ENCODE peak calls at places on chromosomes 13 and 19, in six cellular contexts. I is GM12878, H is heart right ventricle, V is SK-N-SH, E is Peyer's patch, D is esophagus squamous epithelium. N is an unnamed sample.

GRCh38 chr13:45206340-45206739 is 5.5 kb upstream of the KCTD4 start:
- DNase-seq in D (no peak), I (peak; percentile 21), V (no peak), H (no peak), E (no peak), N (peak; percentile 84)

GRCh38 chr19:54551950-54552912 is 21.4 kb upstream of the LILRA2 start:
- DNase-seq in H (peak; percentile 34), E (no peak), D (no peak), V (no peak), I (peak; percentile 40), N (no peak)

GRCh38 chr13:101965096-101965495 is 436.8 kb downstream of the FGF14 start:
- DNase-seq in H (no peak), E (no peak), V (no peak), D (no peak), I (no peak), N (no peak)

GRCh38 chr13:60620611-60621395 is 223.8 kb downstream of the TDRD3 start:
- DNase-seq in E (no peak), V (no peak), I (no peak), D (no peak), H (no peak), N (no peak)

GRCh38 chr13:92175330-92175729 is 776.9 kb downstream of the GPC5 start:
- DNase-seq in D (no peak), V (peak; percentile 62), E (no peak), I (no peak), H (no peak), N (no peak)

GRCh38 chr13:87344176-87344575 is 327.0 kb upstream of the SLITRK5 start:
- DNase-seq in D (no peak), I (no peak), H (no peak), E (no peak), V (no peak), N (no peak)

GRCh38 chr13:59182241-59182640 is 981.5 kb downstream of the DIAPH3 start:
- DNase-seq in D (no peak), I (no peak), H (no peak), E (no peak), V (no peak), N (no peak)

GRCh38 chr19:15640294-15640903 is at the start of gene CYP4F3:
- DNase-seq in V (peak; percentile 24), H (peak; percentile 63), E (peak; percentile 98), I (no peak), D (no peak), N (no peak)

GRCh38 chr13:110274687-110275086 is 32.3 kb downstream of the COL4A1 start:
- DNase-seq in E (no peak), V (no peak), H (no peak), D (no peak), I (no peak), N (no peak)

GRCh38 chr19:2743099-2743498 is 3.3 kb upstream of the SLC39A3 start:
- DNase-seq in V (no peak), H (no peak), I (no peak), E (no peak), D (no peak), N (no peak)

GRCh38 chr19:16309653-16310052 is 15.0 kb upstream of the KLF2 start:
- DNase-seq in D (no peak), V (no peak), E (no peak), H (no peak), I (no peak), N (no peak)

GRCh38 chr19:9178901-9179300 is at the start of gene OR7D2:
- DNase-seq in I (no peak), E (no peak), V (no peak), H (no peak), D (no peak), N (no peak)

GRCh38 chr13:37656247-37656940 is 57.8 kb upstream of the POSTN start:
- DNase-seq in E (no peak), I (no peak), H (no peak), D (no peak), V (no peak), N (peak; percentile 96)

GRCh38 chr13:39656325-39656677 is 839 bp downstream of the COG6 start:
- DNase-seq in V (no peak), H (no peak), D (no peak), I (no peak), E (no peak), N (no peak)

GRCh38 chr13:51255556-51255955 is 33.4 kb downstream of the FAM124A start:
- DNase-seq in E (no peak), V (no peak), I (no peak), H (no peak), D (no peak), N (no peak)

GRCh38 chr19:39175564-39175963 is 21.2 kb upstream of the NCCRP1 start:
- DNase-seq in V (no peak), I (no peak), D (no peak), E (no peak), H (no peak), N (no peak)

GRCh38 chr19:42311612-42312160 is 1.4 kb upstream of the TMEM145 start:
- DNase-seq in H (no peak), V (peak; percentile 63), I (no peak), D (no peak), E (no peak), N (no peak)

GRCh38 chr19:33297401-33298145 is 4.8 kb downstream of the CEBPA start:
- DNase-seq in E (peak; percentile 55), D (no peak), I (no peak), V (peak; percentile 21), H (no peak), N (no peak)

GRCh38 chr19:1289395-1290244 is 3.9 kb downstream of the EFNA2 start:
- DNase-seq in E (no peak), V (no peak), D (no peak), I (no peak), H (no peak), N (no peak)
- H3K4me3 ChIP-seq in E (no peak overlapping the region), V (no peak overlapping the region), D (no peak overlapping the region), I (no peak overlapping the region), H (no peak overlapping the region), N (no peak overlapping the region)

DNA sequence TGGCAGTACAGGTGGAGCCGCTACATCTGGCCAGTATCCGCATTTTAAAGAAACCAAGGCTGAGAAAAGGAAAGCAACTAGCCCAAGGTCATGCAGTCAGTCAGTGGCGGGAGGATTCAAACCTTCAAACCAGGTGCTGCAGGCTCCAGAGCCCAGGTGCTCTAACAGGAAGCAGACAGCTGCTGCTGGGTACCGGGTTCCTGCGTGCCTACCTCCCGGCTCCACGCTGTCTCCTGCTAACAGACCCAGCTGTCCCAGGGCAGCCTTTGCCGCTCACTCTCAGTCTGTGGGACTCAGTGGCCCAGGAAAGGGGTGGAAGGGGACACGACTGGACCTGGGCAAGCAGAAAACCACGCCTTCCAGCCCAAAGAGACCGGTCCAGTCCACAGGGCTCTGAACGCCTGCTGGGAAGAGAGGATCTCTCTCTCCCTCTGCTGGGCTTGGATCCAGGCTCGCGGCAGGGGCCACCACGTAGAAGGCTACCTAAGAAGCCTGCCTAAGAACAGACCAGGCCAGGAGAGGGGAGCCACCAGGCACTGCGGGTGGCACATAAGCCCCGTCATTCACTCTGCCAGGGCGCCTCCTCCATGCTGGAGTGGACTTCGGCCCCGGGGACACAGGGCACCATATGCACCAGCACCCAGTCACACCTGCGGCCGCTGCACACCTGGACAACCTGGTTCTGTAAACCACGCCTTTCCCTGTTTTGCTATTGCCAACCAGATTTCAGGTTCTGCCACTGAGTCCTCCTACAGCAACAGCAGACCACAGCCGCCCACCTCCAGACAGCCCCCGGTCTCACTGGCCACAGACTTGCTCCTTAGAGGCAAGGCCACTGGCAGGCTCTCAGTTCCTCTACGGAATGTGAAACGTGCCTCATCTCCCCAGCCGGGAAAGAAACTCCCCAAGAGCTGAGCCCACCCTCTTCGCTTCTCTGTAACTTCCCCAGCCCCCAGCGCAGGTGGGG is 4.6 kb downstream of the DAPK3 start:
- DNase-seq in E (peak; percentile 94), H (no peak), I (no peak), D (no peak), V (no peak), N (no peak)
- TF ChIP-seq CTCF in E (no peak), H (no peak), I (no peak), D (no peak), V (no peak), N (no peak)

DNA sequence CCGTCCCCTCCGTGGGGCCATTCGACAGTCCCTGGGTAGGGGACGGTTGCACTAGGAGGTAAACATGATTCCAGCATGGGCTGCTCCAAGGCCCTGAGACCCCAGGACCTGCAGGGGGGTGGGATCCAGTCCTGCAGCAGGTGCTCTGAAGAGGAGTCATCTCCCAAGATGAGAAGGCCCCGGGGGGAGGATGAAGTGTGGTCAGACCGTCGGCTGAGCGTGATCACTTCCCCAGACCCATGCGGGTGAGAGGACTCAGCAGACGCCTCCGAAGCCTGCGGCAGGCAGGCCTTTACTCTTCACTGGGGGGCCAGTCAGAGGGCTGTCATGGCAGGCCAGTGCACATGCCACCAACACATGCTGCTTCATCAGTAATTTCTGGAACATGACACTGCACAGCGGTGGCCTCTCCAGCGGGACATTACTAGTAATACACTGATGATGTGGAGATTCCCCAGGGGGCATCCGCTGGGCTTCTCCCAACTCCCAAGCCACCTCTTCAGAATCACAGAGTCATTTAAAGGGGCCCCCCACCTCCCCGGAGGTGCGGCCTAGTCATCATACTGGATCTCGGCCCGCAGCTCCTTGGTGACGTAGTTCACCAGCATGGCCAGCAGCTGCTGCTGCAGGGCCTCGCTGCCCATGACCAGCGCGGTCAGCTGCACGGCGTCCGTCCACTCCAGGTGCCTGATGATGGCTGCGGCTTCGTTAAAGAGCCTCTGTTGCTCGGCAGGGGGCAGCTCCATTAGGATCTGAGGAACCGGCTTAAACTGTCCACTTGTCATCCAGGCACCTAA is 12.7 kb downstream of the C19orf12 start:
- DNase-seq in H (no peak), E (no peak), V (no peak), D (no peak), I (no peak), N (no peak)
- H3K4me3 ChIP-seq in H (no peak overlapping the region), E (no peak overlapping the region), V (no peak overlapping the region), D (no peak overlapping the region), I (no peak overlapping the region), N (no peak overlapping the region)

GRCh38 chr13:48591889-48592725 is 59.2 kb upstream of the RCBTB2 start:
- DNase-seq in H (no peak), E (no peak), D (no peak), I (no peak), V (no peak), N (no peak)

GRCh38 chr13:48593551-48593950 is 60.2 kb upstream of the CYSLTR2 start:
- DNase-seq in E (no peak), I (no peak), H (no peak), D (no peak), V (no peak), N (no peak)

GRCh38 chr13:48594080-48594815 is 59.5 kb upstream of the CYSLTR2 start:
- DNase-seq in H (no peak), I (no peak), E (no peak), D (no peak), V (no peak), N (no peak)

GRCh38 chr13:48596128-48596429 is 57.6 kb upstream of the CYSLTR2 start:
- DNase-seq in D (no peak), I (no peak), V (no peak), E (no peak), H (no peak), N (no peak)

DNA sequence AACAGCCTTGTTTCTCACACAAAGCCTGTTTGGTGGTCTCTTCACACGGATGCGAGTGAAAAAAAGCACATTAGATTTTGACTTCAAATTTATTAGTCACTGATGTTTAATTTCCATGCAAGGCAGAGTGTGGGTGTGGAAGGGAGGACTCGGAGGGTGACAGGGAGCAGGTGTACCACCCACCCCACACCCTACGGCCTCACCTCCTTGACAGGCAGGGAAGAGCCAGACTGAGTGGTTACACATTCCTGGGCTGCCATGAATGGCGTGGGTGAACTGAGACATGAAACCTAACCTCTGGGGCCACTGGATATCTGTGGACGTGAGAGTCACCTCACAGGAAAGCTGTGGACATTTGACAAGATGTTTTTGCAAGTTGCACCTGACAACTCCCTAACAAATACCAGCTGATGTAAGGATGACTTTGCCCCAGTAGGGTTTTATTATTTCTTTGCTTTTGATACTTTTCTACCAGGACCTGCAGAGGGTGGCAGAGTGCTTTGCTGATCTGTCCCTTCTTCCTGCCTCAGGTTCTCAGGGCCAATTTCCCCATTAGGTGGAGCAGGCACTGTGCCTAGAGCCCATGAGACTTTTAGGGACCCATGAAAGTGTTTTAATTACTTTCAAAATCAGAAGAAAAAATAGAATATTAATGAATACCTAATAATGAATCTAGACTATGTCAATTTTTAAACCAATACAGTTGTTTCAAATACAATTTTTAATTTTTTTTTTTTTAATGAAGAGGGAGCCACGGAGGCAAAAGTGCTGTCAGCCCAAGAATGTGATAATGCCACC is 58.2 kb upstream of the CYSLTR2 start:
- DNase-seq in V (peak; percentile 48), I (no peak), E (no peak), D (no peak), H (no peak), N (no peak)
- TF ChIP-seq CTCF in V (peak; percentile 80), I (peak; percentile 57), E (peak; percentile 77), D (peak; percentile 74), H (peak; percentile 61), N (peak; percentile 78)

N was measured in retinal pigment epithelial cell.